ENCODE peak calls at places on chromosomes 5 and 9, in four cellular contexts. V is SK-N-SH, M is H1, D is K562. N is an unnamed sample.

GRCh38 chr9:133991964-133992779 is at the start of gene VAV2:
- DNase-seq in V (peak; percentile 76), M (no peak), D (peak; percentile 57), N (peak; percentile 49)

GRCh38 chr5:173283318-173284288 is 44.6 kb downstream of the STC2 start:
- DNase-seq in V (peak; percentile 87), M (peak; percentile 50), D (peak; percentile 80), N (peak; percentile 87)

GRCh38 chr9:126233913-126234525 is 92.6 kb upstream of the MVB12B start:
- DNase-seq in M (no peak), V (no peak), D (no peak), N (no peak)

GRCh38 chr9:98101416-98101815 is 17.6 kb downstream of the TRIM14 start:
- DNase-seq in D (no peak), M (no peak), V (no peak), N (no peak)

GRCh38 chr5:74063821-74064598 is 438.0 kb downstream of the ARHGEF28 start:
- DNase-seq in V (no peak), D (no peak), M (no peak), N (no peak)

GRCh38 chr5:21152611-21153010 is 1164.6 kb upstream of the CDH18 start:
- DNase-seq in D (no peak), V (no peak), M (no peak), N (no peak)

GRCh38 chr5:74272019-74272775 is 368.3 kb downstream of the ENC1 start:
- DNase-seq in D (no peak), M (peak; percentile 53), V (no peak), N (no peak)

GRCh38 chr5:98108497-98108896 is 665.0 kb upstream of the RGMB start:
- DNase-seq in V (no peak), D (no peak), M (no peak), N (no peak)

GRCh38 chr9:84949969-84950368 is 280.4 kb downstream of the NTRK2 start:
- DNase-seq in D (no peak), M (no peak), V (no peak), N (no peak)

GRCh38 chr9:100111235-100111634 is 12.2 kb downstream of the INVS start:
- DNase-seq in M (no peak), V (no peak), D (no peak), N (no peak)

GRCh38 chr9:136496801-136497620 is 14.2 kb upstream of the SEC16A start:
- DNase-seq in V (no peak), M (no peak), D (no peak), N (no peak)

GRCh38 chr5:127957701-127958190 is 125.8 kb upstream of the SLC12A2 start:
- DNase-seq in M (no peak), V (no peak), D (no peak), N (no peak)

GRCh38 chr9:128310461-128310860 is 11.8 kb downstream of the TRUB2 start:
- DNase-seq in D (no peak), V (no peak), M (no peak), N (no peak)

GRCh38 chr9:37801287-37801850 is 772 bp downstream of the DCAF10 start:
- DNase-seq in M (no peak), V (peak; percentile 70), D (peak; percentile 44), N (peak; percentile 32)

GRCh38 chr5:43305948-43306563 is 7.2 kb downstream of the HMGCS1 start:
- DNase-seq in M (no peak), V (peak; percentile 27), D (peak; percentile 45), N (no peak)

GRCh38 chr5:430214-430925 is 12.6 kb upstream of the EXOC3 start:
- DNase-seq in M (no peak), V (no peak), D (no peak), N (no peak)

GRCh38 chr5:77232959-77233358 is 22.5 kb downstream of the PDE8B start:
- DNase-seq in D (no peak), M (no peak), V (no peak), N (no peak)

GRCh38 chr9:137161558-137162483 is 8.0 kb downstream of the LRRC26 start:
- DNase-seq in M (no peak), V (peak; percentile 82), D (peak; percentile 75), N (peak; percentile 73)

GRCh38 chr5:57232293-57233033 is 58.6 kb downstream of the GPBP1 start:
- DNase-seq in D (no peak), V (no peak), M (no peak), N (no peak)

GRCh38 chr9:21160178-21160577 is 6.3 kb downstream of the IFNA21 start:
- DNase-seq in M (no peak), D (no peak), V (no peak), N (no peak)

GRCh38 chr9:36818965-36819870 is 214.8 kb downstream of the PAX5 start:
- DNase-seq in M (no peak), V (peak; percentile 58), D (no peak), N (peak; percentile 38)

GRCh38 chr5:103587185-103587748 is 24.7 kb upstream of the NUDT12 start:
- DNase-seq in M (no peak), D (no peak), V (peak; percentile 36), N (no peak)
- TF ChIP-seq TEAD4 in M (no peak), D (no peak), V (no peak), N (no peak)

DNA sequence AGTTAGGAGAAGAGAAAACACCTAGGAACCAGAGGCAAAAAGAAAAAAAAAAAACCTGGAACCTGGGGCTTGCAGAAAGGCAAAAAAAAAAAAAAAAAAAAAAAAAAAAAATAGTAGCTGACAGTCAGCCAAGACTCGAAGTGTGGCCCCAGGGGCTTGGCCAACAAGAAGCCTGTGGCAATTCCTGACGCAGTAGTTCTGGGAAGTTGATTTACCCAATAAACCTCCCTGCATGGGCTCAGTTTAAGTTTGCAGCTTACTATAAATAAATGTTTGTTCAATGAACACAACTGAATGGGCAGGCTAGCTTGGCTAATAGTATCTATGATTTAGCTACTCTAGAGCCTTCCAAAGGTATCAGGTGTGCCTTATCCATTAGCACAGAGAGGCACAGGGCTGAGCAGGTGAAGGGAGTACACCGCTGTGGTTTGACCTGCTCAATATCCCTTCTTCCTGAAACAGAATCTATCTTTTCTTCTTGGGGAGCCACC is 21.3 kb upstream of the GLRX start:
- DNase-seq in V (no peak), M (no peak), D (no peak), N (no peak)
- TF ChIP-seq TEAD4 in V (no peak), M (no peak), D (no peak), N (no peak)

GRCh38 chr5:31185951-31186350 is 7.5 kb upstream of the CDH6 start:
- DNase-seq in M (no peak), V (no peak), D (no peak), N (no peak)
- TF ChIP-seq TEAD4 in M (no peak), V (no peak), D (no peak), N (no peak)

DNA sequence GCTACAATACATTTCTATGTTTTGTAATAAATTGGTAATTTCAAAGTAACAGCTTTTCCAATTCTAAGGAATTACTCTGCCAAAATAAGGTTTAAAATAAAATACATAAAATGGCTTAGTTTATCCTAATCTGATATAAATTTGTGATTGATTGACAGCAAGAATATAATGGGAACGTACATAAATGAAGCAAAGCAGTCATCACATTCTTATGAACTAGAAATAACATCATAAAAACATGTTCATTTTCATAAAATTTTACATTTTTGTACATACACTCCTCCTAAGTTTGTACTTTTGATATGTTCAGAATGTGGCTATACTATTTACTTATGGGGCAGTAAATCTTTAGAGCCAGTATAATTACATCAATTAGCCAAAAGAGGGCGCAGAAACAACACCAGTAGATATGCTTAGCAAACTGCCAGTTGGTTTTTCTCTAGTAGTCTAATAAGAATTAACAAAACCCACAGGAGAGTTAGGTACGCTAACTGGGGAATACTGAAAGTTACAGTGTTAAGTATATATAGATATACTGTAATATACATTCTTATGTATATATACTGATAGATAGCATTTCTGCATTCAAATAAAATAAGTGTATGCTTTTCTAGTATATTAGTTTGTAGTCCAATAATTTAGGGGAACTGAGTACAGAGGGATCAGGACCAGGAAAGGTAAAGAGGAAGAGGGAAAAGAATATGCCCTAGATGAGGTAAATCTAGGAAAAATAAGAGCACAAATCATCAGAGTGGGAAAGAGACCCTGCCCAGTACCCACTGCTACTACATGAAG is 76.8 kb downstream of the ZDHHC21 start:
- DNase-seq in V (peak; percentile 12), M (no peak), D (peak; percentile 16), N (no peak)
- TF ChIP-seq TEAD4 in V (no peak), M (no peak), D (no peak), N (no peak)

GRCh38 chr9:78620764-78621163 is 323.8 kb downstream of the PSAT1 start:
- DNase-seq in V (no peak), D (no peak), M (no peak), N (no peak)

GRCh38 chr9:78618735-78619134 is 321.8 kb downstream of the PSAT1 start:
- DNase-seq in M (no peak), D (no peak), V (no peak), N (no peak)

GRCh38 chr9:78622131-78622530 is 325.2 kb downstream of the PSAT1 start:
- DNase-seq in D (no peak), M (no peak), V (no peak), N (no peak)

GRCh38 chr9:78614892-78615291 is 318.0 kb downstream of the PSAT1 start:
- DNase-seq in M (no peak), D (no peak), V (no peak), N (no peak)

DNA sequence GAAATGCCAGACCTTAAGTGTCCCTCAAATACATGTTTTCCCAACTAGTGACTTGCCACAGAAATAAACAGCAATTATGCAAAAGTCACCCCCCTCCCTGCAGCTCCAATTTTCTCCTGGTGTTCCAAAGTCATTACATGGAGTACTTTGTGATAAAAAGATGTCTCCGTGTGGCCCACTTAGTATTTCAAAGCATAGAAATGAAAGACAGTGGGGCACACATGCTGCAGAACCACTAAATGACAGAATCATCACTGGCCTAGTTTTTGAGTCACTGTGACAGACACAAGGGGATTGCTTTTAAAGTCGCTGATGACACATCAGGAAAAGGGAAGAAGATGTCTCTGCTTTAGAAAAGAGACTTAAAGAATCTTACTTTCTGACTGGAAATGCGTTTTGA is 323.4 kb downstream of the PSAT1 start:
- DNase-seq in D (no peak), V (no peak), M (no peak), N (no peak)
- TF ChIP-seq TEAD4 in D (no peak), V (no peak), M (no peak), N (no peak)

N was measured in WTC11.